ENCODE peak calls at places on chromosomes 16 and 17, in eight cellular contexts. K is type B pancreatic cell; W is HL-60; V is T-helper 1 cell; Z is hypothalamus; T is SJCRH30; R is endothelial cell; U is activated CD4-positive, CD25-positive, alpha-beta regulatory T cell. Y is an unnamed sample.

GRCh38 chr17:82931696-82932060 is 91.9 kb upstream of the ZNF750 start:
- DNase-seq in K (peak; percentile 60), W (no peak), V (no peak), Z (no peak), T (no peak), R (no peak), U (no peak), Y (no peak)

GRCh38 chr17:65231662-65232335 is 94.6 kb downstream of the RGS9 start:
- DNase-seq in K (no peak), W (peak; percentile 12), V (peak; percentile 8), Z (peak; percentile 6), T (peak; percentile 83), R (peak; percentile 72), U (no peak), Y (no peak)

GRCh38 chr16:73051216-73051615 is 3.3 kb upstream of the ZFHX3 start:
- DNase-seq in K (no peak), W (no peak), V (no peak), Z (no peak), T (no peak), R (no peak), U (no peak), Y (no peak)

GRCh38 chr16:29011112-29011511 is 26.3 kb downstream of the LAT start:
- DNase-seq in K (no peak), W (no peak), V (no peak), Z (no peak), T (no peak), R (peak; percentile 13), U (no peak), Y (no peak)

GRCh38 chr16:54059319-54059718 is 227.3 kb downstream of the IRX3 start:
- DNase-seq in K (no peak), W (no peak), V (no peak), Z (no peak), T (no peak), R (no peak), U (no peak), Y (no peak)

GRCh38 chr16:51900221-51900780 is 646.6 kb downstream of the TOX3 start:
- DNase-seq in K (no peak), W (no peak), V (no peak), Z (no peak), T (no peak), R (no peak), U (no peak), Y (no peak)

GRCh38 chr17:18248300-18248731 is 10.2 kb downstream of the FLII start:
- DNase-seq in K (no peak), W (no peak), V (peak; percentile 43), Z (no peak), T (peak; percentile 97), R (peak; percentile 69), U (peak; percentile 34), Y (peak; percentile 26)

GRCh38 chr16:85163278-85164112 is 51.2 kb upstream of the CIBAR2 start:
- DNase-seq in K (no peak), W (no peak), V (no peak), Z (no peak), T (no peak), R (no peak), U (no peak), Y (no peak)

GRCh38 chr17:34319087-34319486 is at the start of gene CCL8:
- DNase-seq in K (no peak), W (no peak), V (no peak), Z (no peak), T (no peak), R (no peak), U (no peak), Y (no peak)

GRCh38 chr16:67959930-67960329 is 8.5 kb downstream of the SLC12A4 start:
- DNase-seq in K (no peak), W (no peak), V (no peak), Z (no peak), T (no peak), R (no peak), U (no peak), Y (no peak)

GRCh38 chr16:70638814-70639792 is 7.3 kb upstream of the IL34 start:
- DNase-seq in K (peak; percentile 43), W (no peak), V (no peak), Z (no peak), T (peak; percentile 56), R (no peak), U (no peak), Y (no peak)

GRCh38 chr16:10405386-10405939 is 19.6 kb downstream of the ATF7IP2 start:
- DNase-seq in K (no peak), W (no peak), V (no peak), Z (no peak), T (no peak), R (no peak), U (no peak), Y (no peak)

GRCh38 chr16:85471469-85472431 is 141.4 kb upstream of the GSE1 start:
- DNase-seq in K (no peak), W (no peak), V (no peak), Z (no peak), T (no peak), R (no peak), U (no peak), Y (no peak)

GRCh38 chr16:22181426-22181825 is 19.1 kb downstream of the SDR42E2 start:
- DNase-seq in K (no peak), W (no peak), V (no peak), Z (no peak), T (no peak), R (no peak), U (no peak), Y (no peak)

GRCh38 chr17:66755101-66755943 is 79.6 kb upstream of the CACNG5 start:
- DNase-seq in K (no peak), W (no peak), V (no peak), Z (no peak), T (no peak), R (no peak), U (no peak), Y (no peak)

GRCh38 chr17:70775667-70776066 is 606.3 kb downstream of the KCNJ2 start:
- DNase-seq in K (no peak), W (no peak), V (no peak), Z (no peak), T (peak; percentile 70), R (no peak), U (no peak), Y (no peak)

Y was measured in GM12864.